ENCODE peak calls at places on chromosomes 13 and 19, in four cellular contexts. L is keratinocyte, R is left lung, T is mammary epithelial cell. F is an unnamed sample.

GRCh38 chr19:11256189-11256588 is 6.1 kb downstream of the DOCK6 start:
- DNase-seq in L (no peak), T (no peak), R (no peak), F (no peak)

GRCh38 chr13:73061478-73062275 is 2.9 kb downstream of the KLF5 start:
- DNase-seq in L (no peak), R (peak), T (peak), F (no peak)

GRCh38 chr19:45440873-45441654 is 17.3 kb upstream of the ERCC1 start:
- DNase-seq in T (peak), R (no peak), L (no peak), F (no peak)

GRCh38 chr13:99959538-99960230 is 11.9 kb downstream of the ZIC5 start:
- DNase-seq in R (no peak), L (no peak), T (peak), F (no peak)

GRCh38 chr13:44212633-44213387 is 160.8 kb upstream of the SERP2 start:
- DNase-seq in T (no peak), R (no peak), L (no peak), F (no peak)

GRCh38 chr19:52943134-52943883 is 19.4 kb downstream of the ZNF816 start:
- DNase-seq in R (no peak), T (no peak), L (no peak), F (no peak)

GRCh38 chr19:13869324-13869723 is 7.6 kb upstream of the NANOS3 start:
- DNase-seq in L (no peak), R (no peak), T (no peak), F (no peak)

GRCh38 chr19:36013280-36014028 is 559 bp downstream of the ALKBH6 start:
- DNase-seq in L (no peak), T (no peak), R (peak), F (no peak)

GRCh38 chr13:19860884-19861655 is 2.4 kb downstream of the ZMYM5 start:
- DNase-seq in R (no peak), T (peak), L (no peak), F (no peak)

GRCh38 chr13:43686557-43686956 is 100.2 kb downstream of the ENOX1 start:
- DNase-seq in L (no peak), T (peak), R (no peak), F (no peak)

GRCh38 chr19:34664870-34665269 is 12.1 kb downstream of the SCGB2B2 start:
- DNase-seq in R (peak), T (no peak), L (no peak), F (no peak)

GRCh38 chr19:21505459-21506393 is at the start of gene ZNF429:
- DNase-seq in L (no peak), T (peak), R (peak), F (peak)

GRCh38 chr13:76210262-76210661 is 574.1 kb downstream of the LMO7 start:
- DNase-seq in L (no peak), R (no peak), T (peak), F (no peak)

GRCh38 chr13:50914301-50914700 is 4.7 kb downstream of the RNASEH2B start:
- DNase-seq in T (no peak), R (no peak), L (no peak), F (no peak)

GRCh38 chr19:41845001-41845050 is at the start of gene DMRTC2:
- DNase-seq in R (no peak), L (no peak), T (no peak), F (no peak)

GRCh38 chr13:42660367-42660965 is 86.5 kb downstream of the TNFSF11 start:
- DNase-seq in T (peak), L (no peak), R (no peak), F (no peak)

GRCh38 chr19:1080360-1081161 is 13.6 kb downstream of the ARHGAP45 start:
- DNase-seq in T (no peak), R (peak), L (no peak), F (no peak)

GRCh38 chr13:20969182-20969581 is 66.6 kb upstream of the XPO4 start:
- DNase-seq in L (no peak), R (no peak), T (peak), F (no peak)

GRCh38 chr19:15315101-15315500 is 17.2 kb downstream of the BRD4 start:
- DNase-seq in R (no peak), L (peak), T (peak), F (no peak)

GRCh38 chr19:15313649-15314279 is 18.6 kb downstream of the BRD4 start:
- DNase-seq in L (no peak), R (no peak), T (no peak), F (no peak)

GRCh38 chr19:15317392-15318011 is 14.8 kb downstream of the BRD4 start:
- DNase-seq in R (no peak), T (no peak), L (no peak), F (no peak)

GRCh38 chr19:15318241-15318691 is 14.1 kb downstream of the BRD4 start:
- DNase-seq in L (no peak), R (no peak), T (no peak), F (no peak)

GRCh38 chr19:15316498-15316897 is 15.8 kb downstream of the BRD4 start:
- DNase-seq in L (no peak), R (no peak), T (no peak), F (no peak)
- H3K4me3 ChIP-seq in L (no peak), R (no peak), T (no peak), F (no peak)

GRCh38 chr19:32669205-32669785 is 5.7 kb downstream of the ANKRD27 start:
- DNase-seq in T (no peak), R (no peak), L (no peak), F (no peak)

GRCh38 chr19:32674153-32674958 is 624 bp downstream of the ANKRD27 start:
- DNase-seq in R (peak), L (no peak), T (no peak), F (no peak)

GRCh38 chr19:32674959-32675719 is at the start of gene ANKRD27:
- DNase-seq in R (peak), T (peak), L (peak), F (peak)

GRCh38 chr19:32673573-32673972 is 1.4 kb downstream of the ANKRD27 start:
- DNase-seq in L (no peak), T (no peak), R (no peak), F (no peak)

DNA sequence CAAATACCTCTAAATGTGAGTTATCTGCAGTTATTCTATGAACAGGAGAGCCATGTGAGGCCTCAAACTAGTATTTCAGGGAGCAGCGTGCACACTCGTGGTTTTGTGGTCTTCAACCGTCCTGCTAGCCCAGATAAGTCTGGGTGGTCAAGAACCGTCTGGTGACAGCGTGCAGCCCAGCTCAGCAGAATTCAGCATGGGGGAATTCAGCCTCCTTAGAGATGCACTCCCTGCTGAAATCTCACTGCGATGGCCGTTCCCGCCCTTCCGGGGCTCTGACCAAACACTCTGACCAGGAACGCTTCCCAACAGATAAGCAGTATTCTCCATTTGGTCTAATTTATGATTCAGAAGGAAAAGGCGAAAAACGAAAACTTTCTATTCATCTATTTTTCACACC is 3.1 kb downstream of the ANKRD27 start:
- DNase-seq in T (no peak), R (no peak), L (no peak), F (no peak)
- H3K4me3 ChIP-seq in T (no peak), R (no peak), L (no peak), F (no peak)

GRCh38 chr19:3604987-3605343 is 1.7 kb downstream of the TBXA2R start:
- DNase-seq in T (no peak), L (no peak), R (no peak), F (no peak)

GRCh38 chr19:3606174-3606689 is 443 bp downstream of the TBXA2R start:
- DNase-seq in L (no peak), R (peak), T (no peak), F (no peak)

GRCh38 chr19:3605770-3606169 is 905 bp downstream of the TBXA2R start:
- DNase-seq in T (no peak), L (no peak), R (no peak), F (no peak)

GRCh38 chr19:3604227-3604986 is 2.3 kb downstream of the TBXA2R start:
- DNase-seq in T (no peak), L (no peak), R (peak), F (no peak)

GRCh38 chr19:3605361-3605760 is 1.3 kb downstream of the TBXA2R start:
- DNase-seq in R (no peak), T (no peak), L (no peak), F (no peak)
- H3K4me3 ChIP-seq in R (no peak), T (no peak), L (no peak), F (peak)

GRCh38 chr19:24032651-24033050 is 54.3 kb upstream of the ZNF254 start:
- DNase-seq in T (no peak), R (no peak), L (no peak), F (no peak)
- H3K4me3 ChIP-seq in T (no peak), R (no peak), L (no peak), F (peak)

DNA sequence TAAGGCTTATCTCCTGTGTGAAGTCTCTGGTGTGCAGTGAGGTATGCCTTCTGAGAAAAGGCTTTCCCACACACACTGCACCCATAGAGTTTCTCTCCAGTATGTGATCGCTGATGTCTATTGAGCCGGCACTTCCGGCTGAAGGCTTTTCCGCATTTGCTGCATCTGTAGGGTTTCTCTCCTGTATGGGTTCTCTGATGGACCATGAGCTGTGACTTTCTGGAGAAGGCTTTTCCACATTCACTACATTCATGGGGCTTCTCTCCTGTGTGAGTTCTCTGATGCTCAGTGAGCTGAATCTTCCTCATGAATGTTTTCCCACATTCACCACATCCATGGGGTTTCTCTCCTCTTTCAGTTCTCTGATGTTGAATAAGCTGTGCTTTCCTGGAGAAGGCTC is 14.7 kb downstream of the ZNF577 start:
- DNase-seq in L (no peak), R (no peak), T (no peak), F (no peak)
- H3K4me3 ChIP-seq in L (no peak), R (no peak), T (no peak), F (no peak)

DNA sequence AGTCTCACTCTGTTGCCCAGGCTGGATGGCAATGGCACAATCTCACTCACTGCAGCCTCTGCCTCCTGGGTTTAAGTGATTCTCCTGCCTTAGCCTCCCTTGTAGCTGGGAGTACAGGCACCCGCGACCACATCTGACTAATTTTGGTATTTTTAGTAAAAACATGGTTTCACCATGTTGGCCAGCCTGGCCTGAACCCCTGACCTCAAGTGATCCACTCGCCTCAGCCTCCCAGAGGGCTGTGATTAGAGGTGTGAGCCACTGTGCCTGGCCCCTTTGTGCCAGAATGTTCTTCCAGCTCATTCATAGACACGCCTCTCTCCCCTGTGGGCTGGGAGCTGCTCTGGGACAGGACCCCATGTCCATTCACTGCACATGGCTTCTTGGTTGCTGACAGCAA is 9.1 kb downstream of the MYDGF start:
- DNase-seq in L (no peak), T (no peak), R (no peak), F (no peak)
- H3K4me3 ChIP-seq in L (no peak), T (no peak), R (no peak), F (no peak)

DNA sequence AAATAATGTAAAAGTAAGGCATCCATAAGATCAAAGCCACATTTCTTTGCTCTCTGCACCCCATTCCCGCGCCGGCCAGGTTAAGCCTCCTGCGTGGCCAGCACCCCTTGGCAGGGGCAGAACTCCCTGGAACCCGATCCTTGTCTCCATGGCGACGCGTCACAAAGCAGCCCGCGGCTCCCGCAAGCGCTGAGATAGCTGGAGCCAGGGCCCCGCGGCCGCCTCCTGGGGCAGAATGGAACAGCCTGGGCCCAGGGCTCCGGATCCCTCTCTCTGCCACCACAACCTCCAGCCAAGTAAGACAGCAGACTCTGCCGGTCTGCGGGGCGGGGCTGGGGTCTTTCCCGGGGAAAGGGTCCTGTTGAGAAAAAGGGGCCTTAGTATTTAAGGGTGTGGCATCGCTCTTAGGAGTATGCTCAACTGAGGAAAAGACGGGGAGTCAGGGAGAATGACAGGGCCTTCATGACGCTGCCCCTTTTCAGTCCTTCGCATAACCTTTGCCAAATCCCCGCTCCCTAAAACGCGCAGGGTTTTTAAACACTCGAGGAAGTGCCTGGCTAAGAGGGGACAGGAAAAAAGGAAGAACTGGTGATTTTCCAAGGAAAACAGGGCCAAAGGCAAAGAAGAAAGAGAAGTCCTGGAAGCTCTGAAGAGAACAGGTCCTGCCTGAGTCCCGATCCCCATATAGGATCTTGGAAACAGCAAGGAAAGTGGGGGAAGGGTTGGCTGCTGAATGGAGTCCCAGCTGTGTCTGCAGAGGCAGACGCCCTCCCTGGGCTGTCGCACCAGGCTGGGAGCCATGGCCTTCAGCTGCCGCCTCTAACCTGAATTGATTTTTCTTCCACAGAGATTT is at the start of gene TEX26:
- DNase-seq in T (no peak), R (peak), L (no peak), F (no peak)
- H3K4me3 ChIP-seq in T (no peak), R (no peak), L (no peak), F (peak)

DNA sequence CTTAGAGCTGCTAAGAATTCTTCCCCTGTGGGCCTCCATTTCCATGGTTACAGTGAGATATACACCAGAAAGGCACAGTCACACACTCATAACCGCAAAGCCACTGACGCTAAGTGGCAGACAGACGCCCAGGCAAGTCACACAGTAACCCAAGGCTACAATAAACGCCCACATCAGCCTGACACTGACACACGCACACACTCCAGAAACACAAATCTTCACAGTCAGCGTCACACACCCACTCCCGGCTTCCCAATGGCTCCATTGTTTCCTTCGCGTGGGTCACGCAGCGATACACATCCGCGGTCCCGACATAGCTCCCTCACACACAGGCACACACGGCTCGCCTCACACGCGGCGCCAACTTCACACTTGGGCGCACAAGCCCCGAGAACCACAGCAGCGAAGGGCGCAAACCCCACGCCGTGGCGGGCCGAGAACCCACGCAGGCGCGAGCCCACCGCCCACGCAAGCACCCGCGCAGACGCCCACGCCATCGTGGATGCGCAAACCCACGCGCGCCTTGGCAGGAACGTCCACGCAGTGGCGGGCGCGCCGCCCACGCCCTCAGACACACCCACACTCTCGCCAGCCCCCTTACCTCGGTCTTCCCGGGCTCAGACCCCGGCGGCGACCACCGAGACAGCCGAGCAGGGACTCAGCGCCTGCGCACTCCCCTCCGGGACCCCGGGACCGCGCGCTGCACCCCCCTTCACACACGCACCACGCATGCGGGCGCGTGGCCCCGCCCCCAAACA is at the start of gene ZNF667:
- DNase-seq in R (peak), L (no peak), T (peak), F (peak)
- H3K4me3 ChIP-seq in R (peak), L (peak), T (peak), F (peak)

F was measured in dorsolateral prefrontal cortex.